ENCODE peak calls at places on chromosomes 4 and X, in seven cellular contexts. One of them, this sample, is unnamed.
A peak's percentile ranks its signal among the peaks of the same experiment; 100 is the strongest.

GRCh38 chr4:15742083-15742582 is 36.0 kb upstream of the CD38 start:
- DNase-seq in Peyer's patch: no peak
- DNase-seq in fibroblast of mammary gland: no peak
- DNase-seq in astrocyte of the spinal cord: no peak
- DNase-seq in IMR-90: no peak
- DNase-seq in AG09309: no peak
- DNase-seq in tibial nerve: no peak
- DNase-seq in this sample: no peak

GRCh38 chrX:46713672-46714487 is 45.0 kb downstream of the SLC9A7 start:
- DNase-seq in Peyer's patch: no peak
- DNase-seq in IMR-90: peak; percentile 22
- DNase-seq in astrocyte of the spinal cord: no peak
- DNase-seq in tibial nerve: no peak
- DNase-seq in fibroblast of mammary gland: no peak
- DNase-seq in AG09309: no peak
- DNase-seq in this sample: peak; percentile 82

GRCh38 chrX:154430916-154431315 is 2.4 kb downstream of the ATP6AP1 start:
- DNase-seq in fibroblast of mammary gland: no peak
- DNase-seq in IMR-90: no peak
- DNase-seq in astrocyte of the spinal cord: no peak
- DNase-seq in Peyer's patch: no peak
- DNase-seq in tibial nerve: no peak
- DNase-seq in AG09309: no peak
- DNase-seq in this sample: no peak

GRCh38 chr4:136750898-136751297 is 781.4 kb downstream of the PCDH18 start:
- DNase-seq in tibial nerve: no peak
- DNase-seq in fibroblast of mammary gland: peak; percentile 15
- DNase-seq in IMR-90: peak; percentile 60
- DNase-seq in AG09309: no peak
- DNase-seq in Peyer's patch: no peak
- DNase-seq in astrocyte of the spinal cord: no peak
- DNase-seq in this sample: no peak

GRCh38 chr4:168797738-168798375 is 212.2 kb downstream of the CBR4 start:
- DNase-seq in astrocyte of the spinal cord: no peak
- DNase-seq in fibroblast of mammary gland: no peak
- DNase-seq in tibial nerve: no peak
- DNase-seq in AG09309: no peak
- DNase-seq in IMR-90: no peak
- DNase-seq in Peyer's patch: no peak
- DNase-seq in this sample: no peak

GRCh38 chrX:100819534-100819836 is 706 bp upstream of the CSTF2 start:
- DNase-seq in tibial nerve: no peak
- DNase-seq in IMR-90: no peak
- DNase-seq in Peyer's patch: no peak
- DNase-seq in AG09309: no peak
- DNase-seq in fibroblast of mammary gland: no peak
- DNase-seq in astrocyte of the spinal cord: no peak
- DNase-seq in this sample: no peak

GRCh38 chr4:98642991-98643426 is 15.4 kb downstream of the TSPAN5 start:
- DNase-seq in IMR-90: peak; percentile 89
- DNase-seq in fibroblast of mammary gland: peak; percentile 87
- DNase-seq in tibial nerve: no peak
- DNase-seq in AG09309: no peak
- DNase-seq in Peyer's patch: no peak
- DNase-seq in astrocyte of the spinal cord: peak; percentile 90
- DNase-seq in this sample: no peak

GRCh38 chrX:136086521-136086920 is 60.8 kb upstream of the FHL1 start:
- DNase-seq in fibroblast of mammary gland: peak; percentile 37
- DNase-seq in IMR-90: peak; percentile 24
- DNase-seq in Peyer's patch: no peak
- DNase-seq in AG09309: no peak
- DNase-seq in tibial nerve: no peak
- DNase-seq in astrocyte of the spinal cord: peak; percentile 40
- DNase-seq in this sample: no peak

GRCh38 chrX:45506149-45506768 is 305.6 kb upstream of the DIPK2B start:
- DNase-seq in Peyer's patch: no peak
- DNase-seq in astrocyte of the spinal cord: no peak
- DNase-seq in IMR-90: no peak
- DNase-seq in fibroblast of mammary gland: no peak
- DNase-seq in tibial nerve: no peak
- DNase-seq in AG09309: no peak
- DNase-seq in this sample: no peak

GRCh38 chr4:84691170-84691691 is 108.3 kb downstream of the CDS1 start:
- DNase-seq in IMR-90: peak; percentile 94
- DNase-seq in tibial nerve: no peak
- DNase-seq in astrocyte of the spinal cord: peak; percentile 97
- DNase-seq in fibroblast of mammary gland: peak; percentile 97
- DNase-seq in AG09309: peak; percentile 75
- DNase-seq in Peyer's patch: no peak
- DNase-seq in this sample: no peak

GRCh38 chr4:116024954-116025708 is 911.7 kb upstream of the NDST4 start:
- DNase-seq in AG09309: no peak
- DNase-seq in fibroblast of mammary gland: no peak
- DNase-seq in astrocyte of the spinal cord: no peak
- DNase-seq in IMR-90: no peak
- DNase-seq in tibial nerve: no peak
- DNase-seq in Peyer's patch: no peak
- DNase-seq in this sample: no peak

GRCh38 chrX:100447563-100448397 is 37.7 kb upstream of the PCDH19 start:
- DNase-seq in Peyer's patch: no peak
- DNase-seq in tibial nerve: peak; percentile 25
- DNase-seq in IMR-90: peak; percentile 1
- DNase-seq in fibroblast of mammary gland: peak; percentile 29
- DNase-seq in astrocyte of the spinal cord: peak; percentile 29
- DNase-seq in AG09309: no peak
- DNase-seq in this sample: no peak

GRCh38 chr4:57109530-57109846 is 697 bp downstream of the IGFBP7 start:
- DNase-seq in tibial nerve: no peak
- DNase-seq in AG09309: no peak
- DNase-seq in Peyer's patch: no peak
- DNase-seq in fibroblast of mammary gland: no peak
- DNase-seq in IMR-90: no peak
- DNase-seq in astrocyte of the spinal cord: no peak
- DNase-seq in this sample: peak; percentile 3

DNA sequence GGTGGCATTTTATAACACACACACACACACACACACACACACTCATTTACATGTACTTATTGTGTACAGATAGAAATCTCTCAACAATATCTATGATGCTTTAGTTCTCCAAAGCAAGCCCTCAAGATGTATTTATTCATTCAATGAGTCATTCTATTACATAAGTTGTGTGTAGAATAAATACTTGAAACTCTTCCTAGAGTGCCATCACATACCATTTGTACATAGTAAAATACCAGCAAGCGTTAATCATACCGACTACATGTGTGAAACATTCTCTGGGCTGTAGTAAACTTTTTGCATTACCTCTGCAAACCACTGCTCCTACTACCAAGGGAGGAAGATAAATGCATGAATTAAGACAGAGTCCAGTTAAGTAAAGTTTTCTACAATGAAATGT is 71.0 kb downstream of the EPHA5 start:
- DNase-seq in AG09309: no peak
- DNase-seq in fibroblast of mammary gland: peak; percentile 17
- DNase-seq in astrocyte of the spinal cord: peak; percentile 50
- DNase-seq in Peyer's patch: no peak
- DNase-seq in tibial nerve: no peak
- DNase-seq in IMR-90: peak; percentile 5
- DNase-seq in this sample: no peak
- H3K4me3 ChIP-seq in AG09309: no peak overlapping the region
- H3K4me3 ChIP-seq in fibroblast of mammary gland: no peak overlapping the region
- H3K4me3 ChIP-seq in astrocyte of the spinal cord: no peak overlapping the region
- H3K4me3 ChIP-seq in Peyer's patch: no peak overlapping the region
- H3K4me3 ChIP-seq in tibial nerve: no peak overlapping the region
- H3K4me3 ChIP-seq in IMR-90: no peak overlapping the region
- H3K4me3 ChIP-seq in this sample: no peak overlapping the region

DNA sequence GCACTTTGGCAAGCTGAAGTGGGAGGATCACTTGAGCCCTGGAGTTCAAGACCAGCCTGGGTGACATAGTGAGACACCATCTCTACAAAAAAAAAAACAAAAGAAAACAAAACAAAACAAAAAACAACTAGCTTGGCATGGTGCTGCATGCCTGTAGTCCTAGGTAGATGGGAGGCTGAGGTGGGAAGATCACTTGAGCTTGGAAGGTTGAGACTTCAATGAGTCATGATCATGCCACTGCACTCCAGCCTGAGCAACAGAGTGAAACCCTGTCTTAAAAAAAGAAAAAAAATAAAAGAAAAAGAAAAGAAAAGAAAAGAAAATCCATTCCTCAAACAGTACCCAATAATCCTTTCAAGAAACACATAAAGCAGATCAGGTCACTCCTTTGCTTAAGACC is 14.9 kb upstream of the ERCC6L start:
- DNase-seq in tibial nerve: no peak
- DNase-seq in Peyer's patch: no peak
- DNase-seq in fibroblast of mammary gland: no peak
- DNase-seq in IMR-90: no peak
- DNase-seq in AG09309: no peak
- DNase-seq in astrocyte of the spinal cord: no peak
- DNase-seq in this sample: no peak
- TF ChIP-seq CTCF in tibial nerve: no peak
- TF ChIP-seq CTCF in Peyer's patch: no peak
- TF ChIP-seq CTCF in fibroblast of mammary gland: no peak
- TF ChIP-seq CTCF in IMR-90: no peak
- TF ChIP-seq CTCF in AG09309: no peak
- TF ChIP-seq CTCF in astrocyte of the spinal cord: no peak
- TF ChIP-seq CTCF in this sample: no peak

GRCh38 chr4:174524242-174524641 is 2.0 kb upstream of the HPGD start:
- DNase-seq in IMR-90: no peak
- DNase-seq in astrocyte of the spinal cord: no peak
- DNase-seq in tibial nerve: no peak
- DNase-seq in fibroblast of mammary gland: no peak
- DNase-seq in Peyer's patch: no peak
- DNase-seq in AG09309: no peak
- DNase-seq in this sample: no peak

GRCh38 chr4:174520655-174521054 is 1.6 kb downstream of the HPGD start:
- DNase-seq in fibroblast of mammary gland: no peak
- DNase-seq in tibial nerve: no peak
- DNase-seq in IMR-90: no peak
- DNase-seq in astrocyte of the spinal cord: no peak
- DNase-seq in Peyer's patch: no peak
- DNase-seq in AG09309: no peak
- DNase-seq in this sample: no peak

GRCh38 chr4:174523003-174523693 is 860 bp upstream of the HPGD start:
- DNase-seq in IMR-90: no peak
- DNase-seq in fibroblast of mammary gland: peak; percentile 37
- DNase-seq in Peyer's patch: no peak
- DNase-seq in AG09309: no peak
- DNase-seq in tibial nerve: peak; percentile 7
- DNase-seq in astrocyte of the spinal cord: peak; percentile 21
- DNase-seq in this sample: no peak

GRCh38 chr4:174522183-174523002 is at the start of gene HPGD:
- DNase-seq in IMR-90: no peak
- DNase-seq in fibroblast of mammary gland: no peak
- DNase-seq in tibial nerve: peak; percentile 34
- DNase-seq in astrocyte of the spinal cord: peak; percentile 7
- DNase-seq in Peyer's patch: peak; percentile 24
- DNase-seq in AG09309: no peak
- DNase-seq in this sample: peak; percentile 30

DNA sequence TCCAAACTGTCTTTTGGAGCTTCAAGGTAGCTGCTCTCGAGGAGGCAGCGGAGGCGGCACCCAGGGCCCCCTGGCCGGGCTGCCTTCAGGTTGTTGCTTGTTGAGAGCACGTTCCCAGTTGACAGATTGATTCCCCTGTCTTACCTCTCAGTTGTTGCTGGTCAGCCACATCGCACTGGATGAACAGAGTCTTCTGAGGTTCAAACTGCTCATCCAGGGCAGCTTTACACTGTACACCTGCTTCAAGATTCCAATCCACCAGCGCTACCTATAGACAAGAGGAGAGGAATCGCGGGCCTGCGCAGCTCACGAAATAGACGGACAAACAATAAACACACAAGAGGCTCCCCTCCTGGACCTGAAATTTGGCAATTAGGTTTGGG is 497 bp downstream of the HPGD start:
- DNase-seq in fibroblast of mammary gland: no peak
- DNase-seq in astrocyte of the spinal cord: no peak
- DNase-seq in IMR-90: no peak
- DNase-seq in AG09309: no peak
- DNase-seq in tibial nerve: no peak
- DNase-seq in Peyer's patch: no peak
- DNase-seq in this sample: peak; percentile 4
- H3K4me3 ChIP-seq in fibroblast of mammary gland: peak overlapping the region; percentile 42
- H3K4me3 ChIP-seq in astrocyte of the spinal cord: peak overlapping the region; percentile 51
- H3K4me3 ChIP-seq in IMR-90: peak overlapping the region; percentile 31
- H3K4me3 ChIP-seq in AG09309: peak overlapping the region; percentile 44
- H3K4me3 ChIP-seq in tibial nerve: peak overlapping the region; percentile 44
- H3K4me3 ChIP-seq in Peyer's patch: peak overlapping the region; percentile 34
- H3K4me3 ChIP-seq in this sample: peak overlapping the region; percentile 38

GRCh38 chr4:154985673-154986072 is 204.6 kb downstream of the RBM46 start:
- DNase-seq in fibroblast of mammary gland: peak; percentile 73
- DNase-seq in IMR-90: no peak
- DNase-seq in astrocyte of the spinal cord: no peak
- DNase-seq in AG09309: no peak
- DNase-seq in tibial nerve: no peak
- DNase-seq in Peyer's patch: no peak
- DNase-seq in this sample: no peak

GRCh38 chr4:154983714-154984113 is 202.6 kb downstream of the RBM46 start:
- DNase-seq in IMR-90: no peak
- DNase-seq in tibial nerve: no peak
- DNase-seq in Peyer's patch: no peak
- DNase-seq in AG09309: no peak
- DNase-seq in fibroblast of mammary gland: no peak
- DNase-seq in astrocyte of the spinal cord: no peak
- DNase-seq in this sample: no peak

GRCh38 chr4:154984616-154985015 is 203.5 kb downstream of the RBM46 start:
- DNase-seq in Peyer's patch: no peak
- DNase-seq in astrocyte of the spinal cord: no peak
- DNase-seq in tibial nerve: no peak
- DNase-seq in fibroblast of mammary gland: no peak
- DNase-seq in AG09309: no peak
- DNase-seq in IMR-90: no peak
- DNase-seq in this sample: no peak

GRCh38 chr4:154984148-154984547 is 203.1 kb downstream of the RBM46 start:
- DNase-seq in AG09309: no peak
- DNase-seq in IMR-90: no peak
- DNase-seq in tibial nerve: no peak
- DNase-seq in astrocyte of the spinal cord: no peak
- DNase-seq in Peyer's patch: no peak
- DNase-seq in fibroblast of mammary gland: no peak
- DNase-seq in this sample: peak; percentile 40

DNA sequence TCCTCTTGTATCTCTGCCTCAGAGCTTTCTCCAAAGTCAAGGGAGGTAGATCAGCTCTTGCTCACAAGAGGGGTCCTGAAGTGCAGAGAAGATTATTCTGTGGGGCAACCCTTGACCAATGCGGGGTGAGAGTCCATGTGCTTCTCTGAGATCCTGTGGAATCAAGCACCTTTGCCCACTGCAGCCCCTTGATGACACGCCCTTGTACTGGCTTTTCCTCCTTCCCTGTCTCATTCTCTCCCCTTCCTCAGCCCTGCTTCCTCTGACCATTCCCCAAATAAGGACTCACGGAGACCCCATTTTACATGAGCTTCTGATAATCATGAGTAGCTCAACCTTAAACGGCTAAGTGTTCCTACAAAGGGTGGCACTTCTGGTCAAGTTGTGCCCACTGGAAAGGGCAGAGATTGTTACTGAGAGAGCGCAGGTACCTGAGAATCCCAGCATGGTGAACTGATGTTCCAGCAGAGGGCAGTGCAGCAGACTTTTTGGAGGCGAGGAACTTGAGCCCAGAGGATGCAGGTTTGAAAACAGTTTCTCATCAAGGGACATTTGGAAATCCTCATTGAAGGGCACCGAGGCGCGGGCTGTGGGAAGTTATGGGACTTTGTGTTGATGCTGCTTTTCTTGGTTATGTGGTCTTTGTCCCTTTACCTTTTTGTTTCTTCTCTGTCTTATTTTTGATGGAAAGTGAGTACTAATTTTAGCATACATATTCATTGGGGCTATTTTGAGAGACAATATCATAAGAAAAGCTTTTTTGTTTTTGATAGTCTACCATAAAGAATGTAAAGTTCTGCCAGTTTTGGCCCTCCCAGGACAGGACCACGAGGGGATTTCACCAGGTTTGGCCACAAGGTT is 201.3 kb downstream of the RBM46 start:
- DNase-seq in tibial nerve: peak; percentile 60
- DNase-seq in AG09309: no peak
- DNase-seq in astrocyte of the spinal cord: peak; percentile 54
- DNase-seq in IMR-90: peak; percentile 48
- DNase-seq in Peyer's patch: no peak
- DNase-seq in fibroblast of mammary gland: peak; percentile 80
- DNase-seq in this sample: no peak
- TF ChIP-seq CTCF in tibial nerve: peak; percentile 31
- TF ChIP-seq CTCF in AG09309: peak; percentile 72
- TF ChIP-seq CTCF in astrocyte of the spinal cord: peak; percentile 77
- TF ChIP-seq CTCF in IMR-90: peak; percentile 58
- TF ChIP-seq CTCF in Peyer's patch: no peak
- TF ChIP-seq CTCF in fibroblast of mammary gland: peak; percentile 89
- TF ChIP-seq CTCF in this sample: peak; percentile 81